ENCODE peak calls at places on chromosomes 2 and 18, in eight cellular contexts. Z is AG08395; R is NCI-H2171; P is CD4-positive, alpha-beta memory T cell; T is posterior vena cava; S is Calu3; A is activated T-helper 9 cell treated with anti-CD3 and anti-CD28 coated beads, Interleukin-2, amount 50 U/mL, for 16 hours; O is AML-193. V is an unnamed sample.

GRCh38 chr18:39037925-39038324 is 1472.3 kb upstream of the CELF4 start:
- DNase-seq in S (no peak), P (no peak), T (no peak), O (no peak), R (no peak), Z (no peak), A (no peak), V (no peak)

GRCh38 chr18:76458522-76459311 is 36.3 kb downstream of the ZNF516 start:
- DNase-seq in O (no peak), A (no peak), Z (no peak), P (no peak), S (no peak), R (no peak), T (no peak), V (no peak)

GRCh38 chr2:20635096-20635475 is 15.8 kb downstream of the HS1BP3 start:
- DNase-seq in A (no peak), R (no peak), S (peak), Z (no peak), O (no peak), T (no peak), P (no peak), V (no peak)

GRCh38 chr2:64225491-64225890 is 81.3 kb upstream of the PELI1 start:
- DNase-seq in O (no peak), R (no peak), T (no peak), Z (no peak), S (no peak), P (no peak), A (no peak), V (no peak)

GRCh38 chr2:156903335-156903734 is 354.2 kb upstream of the GALNT5 start:
- DNase-seq in A (no peak), T (no peak), O (no peak), P (no peak), R (no peak), S (no peak), Z (no peak), V (no peak)

GRCh38 chr2:203690110-203691047 is 16.1 kb upstream of the CD28 start:
- DNase-seq in T (no peak), O (no peak), P (no peak), A (no peak), R (no peak), Z (no peak), S (no peak), V (no peak)

GRCh38 chr2:161031516-161031915 is 128.7 kb upstream of the TANK start:
- DNase-seq in R (no peak), P (no peak), O (no peak), A (no peak), Z (no peak), S (no peak), T (no peak), V (no peak)

GRCh38 chr2:186726938-186727337 is 33.1 kb downstream of the FAM171B start:
- DNase-seq in O (no peak), P (no peak), S (no peak), R (no peak), A (no peak), Z (peak), T (no peak), V (no peak)

GRCh38 chr2:41337956-41338355 is 709.9 kb upstream of the PKDCC start:
- DNase-seq in T (no peak), R (no peak), P (no peak), S (no peak), Z (no peak), A (no peak), O (no peak), V (no peak)

GRCh38 chr2:188870289-188870688 is 103.9 kb upstream of the COL3A1 start:
- DNase-seq in O (peak), A (no peak), P (no peak), S (no peak), R (no peak), Z (peak), T (no peak), V (no peak)

GRCh38 chr2:144431384-144431783 is 88.5 kb downstream of the ZEB2 start:
- DNase-seq in T (no peak), S (no peak), Z (no peak), R (no peak), P (no peak), A (no peak), O (no peak), V (no peak)